ENCODE peak calls at places on chromosomes 13 and 19, in five cellular contexts. One of them, this sample, is unnamed.

GRCh38 chr19:7559102-7559501 is 23.6 kb downstream of the PNPLA6 start:
- DNase-seq in foreskin melanocyte: no peak
- DNase-seq in HCT116: no peak
- DNase-seq in cardiac muscle cell: no peak
- DNase-seq in HT1080: no peak
- DNase-seq in this sample: no peak

GRCh38 chr19:46970815-46971214 is 48.8 kb upstream of the NPAS1 start:
- DNase-seq in foreskin melanocyte: no peak
- DNase-seq in HCT116: peak
- DNase-seq in cardiac muscle cell: no peak
- DNase-seq in HT1080: peak
- DNase-seq in this sample: no peak

GRCh38 chr19:35331551-35332214 is 2.7 kb downstream of the CD22 start:
- DNase-seq in foreskin melanocyte: no peak
- DNase-seq in HCT116: no peak
- DNase-seq in cardiac muscle cell: no peak
- DNase-seq in HT1080: no peak
- DNase-seq in this sample: no peak

GRCh38 chr19:33750587-33751385 is 45.9 kb upstream of the KCTD15 start:
- DNase-seq in foreskin melanocyte: no peak
- DNase-seq in HCT116: no peak
- DNase-seq in cardiac muscle cell: no peak
- DNase-seq in HT1080: no peak
- DNase-seq in this sample: no peak

GRCh38 chr13:73825143-73825542 is 309.1 kb downstream of the KLF12 start:
- DNase-seq in foreskin melanocyte: no peak
- DNase-seq in HCT116: no peak
- DNase-seq in cardiac muscle cell: no peak
- DNase-seq in HT1080: no peak
- DNase-seq in this sample: no peak

GRCh38 chr19:40578442-40578908 is 1.8 kb downstream of the SHKBP1 start:
- DNase-seq in foreskin melanocyte: no peak
- DNase-seq in HCT116: no peak
- DNase-seq in cardiac muscle cell: peak
- DNase-seq in HT1080: peak
- DNase-seq in this sample: peak

GRCh38 chr13:27979001-27979643 is 9.4 kb downstream of the URAD start:
- DNase-seq in foreskin melanocyte: no peak
- DNase-seq in HCT116: no peak
- DNase-seq in cardiac muscle cell: no peak
- DNase-seq in HT1080: no peak
- DNase-seq in this sample: no peak

GRCh38 chr13:107466326-107466725 is 749.0 kb downstream of the LIG4 start:
- DNase-seq in foreskin melanocyte: no peak
- DNase-seq in HCT116: no peak
- DNase-seq in cardiac muscle cell: peak
- DNase-seq in HT1080: peak
- DNase-seq in this sample: peak

GRCh38 chr13:98909016-98909415 is 68.8 kb downstream of the DOCK9 start:
- DNase-seq in foreskin melanocyte: peak
- DNase-seq in HCT116: no peak
- DNase-seq in cardiac muscle cell: no peak
- DNase-seq in HT1080: peak
- DNase-seq in this sample: no peak

GRCh38 chr19:1249298-1249989 is 1.1 kb downstream of the MIDN start:
- DNase-seq in foreskin melanocyte: peak
- DNase-seq in HCT116: peak
- DNase-seq in cardiac muscle cell: peak
- DNase-seq in HT1080: peak
- DNase-seq in this sample: peak

GRCh38 chr19:932647-933552 is 7.1 kb downstream of the ARID3A start:
- DNase-seq in foreskin melanocyte: no peak
- DNase-seq in HCT116: no peak
- DNase-seq in cardiac muscle cell: peak
- DNase-seq in HT1080: no peak
- DNase-seq in this sample: peak

GRCh38 chr13:21079761-21080730 is 18.7 kb upstream of the LATS2 start:
- DNase-seq in foreskin melanocyte: no peak
- DNase-seq in HCT116: no peak
- DNase-seq in cardiac muscle cell: peak
- DNase-seq in HT1080: peak
- DNase-seq in this sample: peak

GRCh38 chr13:40784540-40784939 is 4.9 kb upstream of the SLC25A15 start:
- DNase-seq in foreskin melanocyte: no peak
- DNase-seq in HCT116: no peak
- DNase-seq in cardiac muscle cell: no peak
- DNase-seq in HT1080: no peak
- DNase-seq in this sample: no peak

GRCh38 chr19:16042533-16043085 is 33.7 kb upstream of the TPM4 start:
- DNase-seq in foreskin melanocyte: no peak
- DNase-seq in HCT116: no peak
- DNase-seq in cardiac muscle cell: no peak
- DNase-seq in HT1080: no peak
- DNase-seq in this sample: no peak

GRCh38 chr13:100269837-100270236 is 180.9 kb downstream of the PCCA start:
- DNase-seq in foreskin melanocyte: peak
- DNase-seq in HCT116: no peak
- DNase-seq in cardiac muscle cell: peak
- DNase-seq in HT1080: peak
- DNase-seq in this sample: peak

GRCh38 chr13:65063753-65064152 is 2166.4 kb downstream of the PCDH9 start:
- DNase-seq in foreskin melanocyte: peak
- DNase-seq in HCT116: no peak
- DNase-seq in cardiac muscle cell: peak
- DNase-seq in HT1080: no peak
- DNase-seq in this sample: peak

GRCh38 chr13:36673838-36674326 is at the start of gene SERTM1:
- DNase-seq in foreskin melanocyte: no peak
- DNase-seq in HCT116: no peak
- DNase-seq in cardiac muscle cell: peak
- DNase-seq in HT1080: peak
- DNase-seq in this sample: peak

GRCh38 chr19:33639034-33639681 is 17.4 kb downstream of the CHST8 start:
- DNase-seq in foreskin melanocyte: no peak
- DNase-seq in HCT116: no peak
- DNase-seq in cardiac muscle cell: no peak
- DNase-seq in HT1080: no peak
- DNase-seq in this sample: no peak

GRCh38 chr13:26538363-26539317 is 18.8 kb upstream of the WASF3 start:
- DNase-seq in foreskin melanocyte: no peak
- DNase-seq in HCT116: no peak
- DNase-seq in cardiac muscle cell: peak
- DNase-seq in HT1080: no peak
- DNase-seq in this sample: no peak

GRCh38 chr13:68927387-68928026 is 1180.1 kb upstream of the ATXN8OS start:
- DNase-seq in foreskin melanocyte: peak
- DNase-seq in HCT116: peak
- DNase-seq in cardiac muscle cell: no peak
- DNase-seq in HT1080: peak
- DNase-seq in this sample: peak

This sample was measured in fibroblast of lung.